ENCODE peak calls at places on chromosome 17, in eight cellular contexts. T is psoas muscle; E is NB4; L is fibroblast of lung; W is hepatocyte; C is thoracic aorta; J is transverse colon; P is CD8-positive, alpha-beta T cell. N is an unnamed sample.

GRCh38 chr17:7014995-7015586 is 2.7 kb downstream of the RNASEK start:
- DNase-seq in T (no peak), E (peak; percentile 46), L (peak; percentile 69), W (peak; percentile 59), C (no peak), J (peak; percentile 49), P (no peak), N (peak; percentile 50)

GRCh38 chr17:78764871-78765270 is 17.2 kb downstream of the CYTH1 start:
- DNase-seq in T (no peak), E (no peak), L (no peak), W (no peak), C (no peak), J (no peak), P (peak; percentile 45), N (no peak)

GRCh38 chr17:9768381-9768934 is 22.9 kb downstream of the DHRS7C start:
- DNase-seq in T (no peak), E (peak; percentile 53), L (peak; percentile 24), W (peak; percentile 43), C (no peak), J (no peak), P (no peak), N (peak; percentile 52)

GRCh38 chr17:50425682-50426471 is at the start of gene ACSF2:
- DNase-seq in T (peak; percentile 82), E (peak; percentile 68), L (peak; percentile 49), W (peak; percentile 83), C (no peak), J (peak; percentile 88), P (peak; percentile 79), N (peak; percentile 40)

GRCh38 chr17:2237960-2238359 is 65.6 kb downstream of the SMG6 start:
- DNase-seq in T (no peak), E (no peak), L (no peak), W (no peak), C (no peak), J (no peak), P (no peak), N (no peak)

GRCh38 chr17:33739714-33740113 is 446.6 kb upstream of the ASIC2 start:
- DNase-seq in T (no peak), E (no peak), L (no peak), W (no peak), C (no peak), J (no peak), P (no peak), N (no peak)

GRCh38 chr17:61400058-61400785 is 579 bp downstream of the TBX2 start:
- DNase-seq in T (no peak), E (no peak), L (peak; percentile 59), W (peak; percentile 42), C (no peak), J (no peak), P (no peak), N (peak; percentile 54)

GRCh38 chr17:55774834-55775233 is 24.0 kb downstream of the PCTP start:
- DNase-seq in T (no peak), E (no peak), L (no peak), W (no peak), C (no peak), J (no peak), P (no peak), N (no peak)

GRCh38 chr17:32519769-32520701 is 33.2 kb downstream of the CDK5R1 start:
- DNase-seq in T (no peak), E (no peak), L (peak; percentile 49), W (peak; percentile 58), C (no peak), J (peak; percentile 38), P (peak; percentile 69), N (no peak)

GRCh38 chr17:75102385-75102821 is 7.4 kb upstream of the ARMC7 start:
- DNase-seq in T (no peak), E (peak; percentile 59), L (no peak), W (no peak), C (no peak), J (no peak), P (no peak), N (no peak)

GRCh38 chr17:13542612-13543011 is 59.1 kb downstream of the HS3ST3A1 start:
- DNase-seq in T (no peak), E (no peak), L (peak; percentile 39), W (no peak), C (no peak), J (no peak), P (no peak), N (no peak)

GRCh38 chr17:77365584-77366186 is 224.9 kb downstream of the SEC14L1 start:
- DNase-seq in T (peak; percentile 80), E (peak; percentile 86), L (peak; percentile 92), W (peak; percentile 66), C (peak; percentile 67), J (peak; percentile 69), P (no peak), N (peak; percentile 80)

GRCh38 chr17:78355045-78355641 is 4.7 kb downstream of the SOCS3 start:
- DNase-seq in T (no peak), E (no peak), L (no peak), W (no peak), C (no peak), J (no peak), P (no peak), N (no peak)

DNA sequence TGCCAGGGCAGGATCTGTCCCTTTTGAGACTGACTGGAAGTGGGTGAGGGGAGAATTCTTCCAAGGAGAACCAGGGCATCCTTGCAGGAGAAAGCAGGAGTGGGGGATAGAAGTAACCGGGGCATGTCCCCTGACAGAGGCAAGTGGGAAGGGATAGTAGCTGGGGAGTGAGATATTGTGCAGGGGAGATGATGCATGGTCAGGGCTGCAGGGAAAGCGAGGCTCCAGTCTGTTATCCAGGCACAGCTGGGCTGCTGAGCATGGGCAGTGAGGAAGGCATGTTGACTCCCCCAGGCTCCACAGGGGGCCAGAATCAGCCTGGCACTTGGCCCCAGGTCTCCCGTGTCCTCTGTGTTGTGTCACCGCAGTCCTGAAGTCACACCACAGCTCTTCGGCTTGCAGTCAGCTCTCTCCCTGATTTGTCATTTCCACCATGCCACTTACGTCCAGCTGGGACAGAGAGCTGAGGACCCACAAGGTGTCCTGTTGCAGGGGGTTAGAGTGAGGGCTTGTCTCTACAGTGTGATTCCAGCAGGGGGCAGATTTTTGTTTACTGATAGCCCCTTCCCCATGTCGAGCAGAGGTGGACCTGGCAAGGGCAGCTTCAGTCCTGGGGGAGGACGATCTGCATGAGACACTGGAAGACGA is 40.9 kb downstream of the B9D1 start:
- DNase-seq in T (no peak), E (peak; percentile 42), L (no peak), W (no peak), C (no peak), J (no peak), P (no peak), N (no peak)
- TF ChIP-seq CTCF in T (no peak), E (peak; percentile 33), L (peak; percentile 12), W (no peak), C (no peak), J (no peak), P (no peak), N (peak; percentile 32)

DNA sequence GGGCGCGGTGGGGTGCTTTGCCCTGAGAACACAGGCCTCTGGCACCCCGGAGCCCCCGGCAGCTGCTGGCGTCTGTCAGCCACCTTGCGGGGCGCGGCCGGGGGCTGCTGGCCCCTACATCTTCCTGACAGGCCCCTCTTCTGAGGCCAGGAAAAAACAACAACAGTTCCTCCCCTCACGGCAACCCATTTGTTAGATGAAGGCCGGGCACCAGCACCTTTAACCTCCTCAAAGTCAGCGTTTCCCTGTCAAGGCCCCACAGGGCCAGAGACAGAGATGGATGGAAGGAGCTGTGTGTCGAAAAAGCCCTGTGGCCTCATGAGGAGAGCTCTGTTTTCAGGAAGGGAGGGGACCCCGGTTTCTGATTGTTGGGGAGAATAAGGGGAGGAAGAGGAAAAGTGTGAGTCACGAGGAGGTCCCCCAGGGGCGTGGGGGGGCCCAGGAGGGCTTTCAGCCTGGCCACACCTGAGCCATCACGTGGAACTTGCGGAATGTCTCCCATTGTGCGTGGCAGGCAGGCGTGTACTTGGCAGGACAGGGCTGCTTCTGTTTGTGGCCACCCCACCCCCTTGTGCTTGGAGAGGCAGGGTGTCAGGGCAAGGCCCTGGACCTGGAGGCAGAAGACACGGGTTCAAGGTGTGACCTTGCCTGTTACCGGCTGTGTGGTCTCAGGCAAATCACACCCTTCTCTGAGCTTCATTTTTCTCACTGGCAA is 3.8 kb upstream of the MEOX1 start:
- DNase-seq in T (peak; percentile 50), E (no peak), L (no peak), W (no peak), C (no peak), J (no peak), P (no peak), N (no peak)
- H3K4me3 ChIP-seq in T (no peak overlapping the region), E (no peak overlapping the region), L (no peak overlapping the region), W (no peak overlapping the region), C (no peak overlapping the region), J (no peak overlapping the region), P (no peak overlapping the region), N (no peak overlapping the region)

DNA sequence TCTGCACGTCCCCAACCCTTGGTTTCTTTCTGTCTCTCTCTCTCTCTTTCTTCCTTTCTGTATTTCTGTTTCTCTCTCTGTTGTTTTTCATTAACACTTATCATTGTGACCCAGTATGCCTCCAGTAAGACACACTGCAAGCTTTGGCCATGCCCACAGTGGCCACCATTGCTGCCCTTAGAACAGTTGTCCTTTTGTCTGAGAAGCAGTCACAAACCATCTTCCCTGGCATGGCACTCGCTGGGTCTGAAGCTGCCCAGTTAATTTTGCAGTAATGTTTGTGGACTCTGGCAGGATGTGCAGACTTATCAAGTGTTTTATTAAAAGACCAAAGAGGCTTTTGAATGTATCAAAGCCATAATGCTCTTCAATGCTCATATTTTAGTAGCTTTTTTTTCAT is 146.9 kb downstream of the MSI2 start:
- DNase-seq in T (no peak), E (no peak), L (no peak), W (no peak), C (no peak), J (no peak), P (no peak), N (no peak)
- TF ChIP-seq CTCF in T (no peak), E (no peak), L (no peak), W (no peak), C (no peak), J (no peak), P (no peak), N (no peak)

GRCh38 chr17:43423777-43424455 is 25.1 kb downstream of the ARL4D start:
- DNase-seq in T (no peak), E (no peak), L (no peak), W (no peak), C (no peak), J (no peak), P (no peak), N (no peak)

GRCh38 chr17:43416998-43417891 is 18.5 kb downstream of the ARL4D start:
- DNase-seq in T (peak; percentile 74), E (no peak), L (peak; percentile 77), W (peak; percentile 44), C (no peak), J (peak; percentile 76), P (no peak), N (peak; percentile 70)

DNA sequence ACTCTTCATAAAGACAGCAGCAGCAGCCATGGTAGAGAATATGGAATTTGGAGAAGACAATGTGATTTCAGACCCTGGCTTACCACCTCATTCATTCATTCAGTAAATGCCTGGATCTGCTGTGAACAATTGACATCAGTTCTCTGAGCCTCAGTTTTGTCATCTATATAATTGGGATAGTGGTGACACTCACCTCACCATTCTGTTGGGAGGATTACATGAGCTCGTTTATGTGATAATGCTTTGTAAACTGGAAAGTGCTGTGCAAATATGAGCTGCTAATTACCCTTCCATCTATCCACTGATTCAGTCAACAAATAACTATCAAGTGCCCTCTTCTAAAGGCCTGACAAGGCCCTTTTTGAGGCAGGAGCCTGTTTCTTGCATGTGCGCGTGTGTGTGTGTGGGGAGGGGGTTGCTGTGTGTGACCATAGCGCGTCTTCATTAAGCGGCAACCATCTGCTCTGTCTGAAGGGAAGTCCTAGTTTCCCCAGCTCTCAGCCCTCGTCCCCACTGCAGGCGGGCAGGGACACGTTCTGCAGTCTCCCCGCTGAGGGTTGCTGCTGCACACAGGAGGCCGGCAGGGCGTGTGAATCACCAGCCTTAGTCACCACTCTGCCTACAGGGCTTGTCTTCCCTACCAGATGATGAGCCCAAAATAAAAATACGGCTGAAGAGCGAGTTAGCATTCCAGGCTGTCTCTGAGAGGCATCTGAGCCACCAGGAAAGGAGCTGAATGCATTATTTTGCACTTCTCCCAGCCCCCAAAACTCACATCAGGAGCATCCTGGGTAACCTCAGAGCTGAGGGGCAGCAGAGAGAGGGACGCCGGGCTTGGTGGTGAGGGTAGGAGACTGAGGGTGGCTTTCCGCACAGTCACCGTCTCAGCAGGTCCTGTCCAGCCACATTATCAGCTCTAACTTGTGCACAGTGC is 19.9 kb downstream of the ARL4D start:
- DNase-seq in T (peak; percentile 65), E (peak; percentile 91), L (peak; percentile 94), W (peak; percentile 79), C (no peak), J (peak; percentile 37), P (no peak), N (peak; percentile 79)
- H3K4me3 ChIP-seq in T (no peak overlapping the region), E (peak overlapping the region; percentile 30), L (no peak overlapping the region), W (no peak overlapping the region), C (no peak overlapping the region), J (no peak overlapping the region), P (no peak overlapping the region), N (no peak overlapping the region)

N was measured in fibroblast of pulmonary artery.